ENCODE peak calls at places on chromosomes 6 and 20, in four cellular contexts. M is DND-41, S is trophoblast cell, G is neural progenitor cell. V is an unnamed sample.

GRCh38 chr6:22147469-22147815 is 149.4 kb downstream of the PRL start:
- DNase-seq in M (no peak), S (no peak), G (no peak), V (no peak)

GRCh38 chr6:10276106-10276505 is 138.8 kb downstream of the TFAP2A start:
- DNase-seq in M (no peak), S (no peak), G (no peak), V (peak)

GRCh38 chr6:34934516-34934915 is 45.5 kb downstream of the ANKS1A start:
- DNase-seq in M (no peak), S (no peak), G (no peak), V (no peak)

GRCh38 chr6:25301358-25301757 is 22.2 kb downstream of the CARMIL1 start:
- DNase-seq in M (no peak), S (no peak), G (no peak), V (no peak)

GRCh38 chr6:26629373-26629772 is 30.2 kb downstream of the ZNF322 start:
- DNase-seq in M (no peak), S (no peak), G (no peak), V (no peak)

GRCh38 chr6:105781248-105781647 is 304.9 kb upstream of the PRDM1 start:
- DNase-seq in M (no peak), S (peak), G (no peak), V (no peak)

GRCh38 chr6:168968228-168968627 is 285.4 kb downstream of the THBS2 start:
- DNase-seq in M (peak), S (peak), G (peak), V (peak)

GRCh38 chr6:85143686-85144085 is 306.2 kb upstream of the NT5E start:
- DNase-seq in M (no peak), S (no peak), G (no peak), V (peak)

GRCh38 chr20:7741866-7742265 is 198.4 kb downstream of the HAO1 start:
- DNase-seq in M (no peak), S (no peak), G (no peak), V (no peak)

GRCh38 chr6:72946766-72947165 is 278.5 kb downstream of the KHDC1L start:
- DNase-seq in M (no peak), S (peak), G (no peak), V (peak)

GRCh38 chr6:39543117-39543516 is 182.1 kb downstream of the KIF6 start:
- DNase-seq in M (no peak), S (no peak), G (no peak), V (peak)

GRCh38 chr6:118639054-118639964 is 12.1 kb downstream of the CEP85L start:
- DNase-seq in M (no peak), S (no peak), G (no peak), V (no peak)

GRCh38 chr20:23679448-23680092 is 9.3 kb downstream of the CST4 start:
- DNase-seq in M (no peak), S (no peak), G (no peak), V (no peak)

DNA sequence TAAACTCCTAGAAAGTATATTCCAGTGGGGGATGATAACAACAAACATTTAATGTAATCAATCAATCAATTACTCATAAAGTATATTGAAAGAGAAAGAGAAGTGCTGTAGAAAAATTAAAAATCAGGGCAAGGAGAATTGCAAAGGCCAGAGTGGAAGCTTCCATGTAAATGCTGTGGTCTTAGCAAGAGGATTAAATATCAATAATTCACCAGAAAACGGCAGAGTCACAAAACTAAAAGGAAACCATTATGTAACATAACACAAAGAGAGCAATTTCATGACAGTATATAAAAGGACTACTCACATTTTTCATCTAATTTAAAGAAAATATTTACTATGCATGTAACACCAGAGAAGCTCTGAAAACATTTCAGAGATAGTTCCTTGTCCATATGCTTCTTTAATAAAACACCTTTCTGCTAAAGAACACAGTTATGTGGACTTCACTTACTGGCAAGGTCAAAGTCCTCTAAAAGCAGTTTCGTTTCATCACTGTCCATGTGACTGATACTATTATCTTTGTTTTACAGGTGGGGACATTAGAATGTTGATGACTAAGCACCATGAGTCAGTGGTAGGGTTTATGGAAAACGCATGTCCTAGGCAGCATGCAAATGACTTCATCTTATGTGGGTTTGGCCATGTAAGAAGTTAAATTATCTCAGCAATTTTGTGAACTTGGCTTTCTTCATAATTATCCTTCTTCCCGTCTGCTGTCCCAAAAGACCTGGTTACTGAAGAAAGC is 185.7 kb upstream of the TENT5A start:
- DNase-seq in M (no peak), S (peak), G (no peak), V (peak)
- H2AFZ ChIP-seq in M (no peak), S (no peak), G (no peak), V (no peak)

DNA sequence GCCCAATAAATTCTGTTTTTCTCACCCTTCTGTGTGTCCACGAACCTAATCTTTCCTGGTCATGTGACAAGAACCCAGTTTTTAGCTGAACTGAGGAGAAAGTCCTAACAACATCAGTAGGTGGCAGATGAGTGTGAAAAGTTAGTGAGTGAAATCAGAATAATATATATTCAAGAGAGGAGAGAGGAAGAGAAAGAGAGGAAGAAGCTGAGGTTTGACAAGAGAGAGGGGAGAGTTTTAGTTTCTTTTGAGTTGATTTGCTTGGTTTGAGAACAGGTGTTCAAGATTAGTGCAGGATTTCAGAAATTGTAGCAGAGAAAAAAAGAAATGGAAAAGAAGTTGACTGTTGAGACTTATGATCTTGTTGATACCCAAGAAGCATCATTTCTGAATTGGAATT is 930.5 kb upstream of the FLRT3 start:
- DNase-seq in M (no peak), S (no peak), G (no peak), V (no peak)
- H3K27ac ChIP-seq in M (no peak), S (no peak), G (no peak), V (no peak)

DNA sequence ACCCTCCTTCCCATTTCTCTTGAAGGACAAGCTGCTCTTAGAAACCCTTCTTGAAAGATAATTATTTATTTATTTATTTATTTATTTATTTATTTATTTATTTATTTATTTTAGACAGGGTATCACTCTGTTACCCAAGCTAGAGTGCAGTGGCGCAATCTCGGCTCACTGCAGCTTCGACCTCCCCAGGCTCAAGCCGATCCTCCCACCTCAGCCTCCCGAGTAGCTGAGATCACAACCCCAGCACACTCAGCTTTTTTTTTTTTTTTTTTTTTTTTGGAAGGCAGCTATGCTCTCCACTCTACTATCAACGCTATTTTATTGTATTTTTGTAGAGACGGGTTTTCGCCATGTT is 1.2 kb upstream of the HEBP2 start:
- DNase-seq in M (no peak), S (no peak), G (no peak), V (no peak)
- H3K9ac ChIP-seq in M (no peak), S (no peak), G (no peak), V (peak)

DNA sequence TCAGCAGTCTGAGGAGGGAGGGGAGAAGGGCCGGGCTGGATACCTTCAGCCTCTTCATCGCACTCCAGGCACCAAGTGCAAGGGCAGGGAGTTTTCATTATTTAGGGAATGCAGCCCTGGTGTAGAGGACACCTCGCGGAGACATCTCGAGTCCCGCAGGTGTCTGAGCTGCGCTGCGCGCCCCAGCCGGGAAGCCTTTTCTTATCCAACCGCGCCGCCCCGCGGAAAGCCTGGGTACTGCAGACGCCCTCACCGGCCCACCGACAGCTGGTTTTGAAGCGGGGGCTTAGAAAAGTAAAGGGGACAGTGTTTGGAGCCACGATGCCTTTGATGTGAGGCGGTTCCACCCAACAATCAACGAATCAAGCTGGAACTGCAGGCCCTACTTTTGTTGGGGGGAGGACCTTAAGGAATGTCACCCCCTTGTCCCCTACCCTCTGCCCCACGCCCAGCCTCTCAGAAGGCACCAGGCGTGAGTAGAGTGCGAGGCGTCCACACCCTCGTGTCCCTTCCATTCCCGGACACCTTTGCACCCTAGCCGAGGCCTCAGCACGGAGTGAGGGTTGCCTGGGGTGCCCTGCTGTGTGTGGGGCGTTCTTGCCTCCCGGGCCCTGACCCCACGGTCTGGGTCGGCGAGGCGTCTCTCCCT is 8.6 kb downstream of the NKX2-2 start:
- DNase-seq in M (peak), S (peak), G (peak), V (peak)
- H2AFZ ChIP-seq in M (no peak), S (peak), G (peak), V (peak)

GRCh38 chr6:132392292-132392691 is 9.0 kb downstream of the MOXD1 start:
- DNase-seq in M (no peak), S (no peak), G (no peak), V (peak)
- H3K27ac ChIP-seq in M (no peak), S (no peak), G (peak), V (peak)

GRCh38 chr20:10641467-10641866 is 32.3 kb downstream of the JAG1 start:
- DNase-seq in M (no peak), S (no peak), G (no peak), V (no peak)
- H3K9ac ChIP-seq in M (no peak), S (no peak), G (no peak), V (no peak)

GRCh38 chr6:108798672-108799355 is 49.4 kb upstream of the ARMC2 start:
- DNase-seq in M (peak), S (no peak), G (peak), V (no peak)
- H2AFZ ChIP-seq in M (peak), S (no peak), G (peak), V (no peak)

GRCh38 chr6:42026540-42026939 is 23.8 kb upstream of the TAF8 start:
- DNase-seq in M (no peak), S (no peak), G (no peak), V (no peak)
- H3K27ac ChIP-seq in M (peak), S (no peak), G (no peak), V (no peak)

GRCh38 chr6:138401960-138402832 is 1.8 kb upstream of the HEBP2 start:
- DNase-seq in M (no peak), S (no peak), G (no peak), V (no peak)
- H3K9ac ChIP-seq in M (no peak), S (no peak), G (no peak), V (no peak)

V was measured in GM23248.